ENCODE peak calls at places on chromosomes 4 and X, in seven cellular contexts. H is sigmoid colon, X is K562, L is H7, O is GM23338, Y is endothelial cell of umbilical vein, C is Peyer's patch. E is an unnamed sample. For H3K36me3, the result is how much of the 10 kb centered on the place peaks cover.

GRCh38 chr4:25457053-25457715 is 80.1 kb downstream of the ANAPC4 start:
- DNase-seq in X (no peak), O (no peak), H (no peak), C (no peak), Y (peak), L (no peak), E (no peak)

GRCh38 chrX:126141014-126141413 is 25.1 kb downstream of the DCAF12L2 start:
- DNase-seq in C (no peak), H (no peak), Y (no peak), O (peak), X (no peak), L (no peak), E (no peak)

GRCh38 chr4:184120549-184121127 is 97.0 kb downstream of the ENPP6 start:
- DNase-seq in X (no peak), Y (no peak), C (no peak), L (no peak), H (no peak), O (no peak), E (no peak)

GRCh38 chrX:112888916-112889315 is 48.3 kb upstream of the AMOT start:
- DNase-seq in L (no peak), Y (no peak), O (no peak), C (no peak), X (no peak), H (no peak), E (no peak)

GRCh38 chrX:20378291-20378920 is 111.7 kb upstream of the RPS6KA3 start:
- DNase-seq in Y (no peak), O (no peak), L (no peak), X (no peak), C (no peak), H (no peak), E (no peak)

GRCh38 chr4:10120943-10121567 is 4.5 kb upstream of the WDR1 start:
- DNase-seq in Y (no peak), C (no peak), L (no peak), O (no peak), X (no peak), H (no peak), E (no peak)

GRCh38 chrX:119266364-119266995 is 30.4 kb downstream of the PGRMC1 start:
- DNase-seq in X (peak), L (peak), C (no peak), H (no peak), O (peak), Y (peak), E (no peak)

GRCh38 chrX:129581904-129582303 is 41.8 kb downstream of the OCRL start:
- DNase-seq in H (no peak), Y (no peak), C (no peak), O (no peak), X (no peak), L (no peak), E (no peak)

GRCh38 chr4:152535236-152535902 is 523 bp downstream of the FBXW7 start:
- DNase-seq in O (peak), H (peak), C (peak), L (peak), X (peak), Y (no peak), E (peak)

GRCh38 chr4:26958925-26959653 is 98.4 kb downstream of the STIM2 start:
- DNase-seq in L (no peak), C (no peak), Y (no peak), H (no peak), X (no peak), O (peak), E (no peak)

GRCh38 chr4:13966241-13967195 is 339.0 kb upstream of the BOD1L1 start:
- DNase-seq in L (peak), O (peak), Y (peak), X (no peak), C (no peak), H (no peak), E (no peak)

GRCh38 chrX:39856472-39857121 is 241.2 kb downstream of the BCOR start:
- DNase-seq in O (no peak), X (no peak), C (no peak), L (no peak), Y (peak), H (no peak), E (peak)

GRCh38 chr4:3045500-3045850 is 28.9 kb downstream of the HTT-AS start:
- DNase-seq in L (no peak), O (no peak), C (peak), Y (no peak), H (peak), X (no peak), E (peak)

GRCh38 chr4:109434007-109434792 is 585 bp downstream of the SEC24B start:
- DNase-seq in O (peak), X (no peak), H (peak), C (peak), L (no peak), Y (peak), E (peak)

GRCh38 chrX:105821471-105822081 is 763 bp upstream of the NRK start:
- DNase-seq in O (peak), X (no peak), L (peak), Y (peak), C (no peak), H (peak), E (no peak)

GRCh38 chrX:18425199-18426003 is at the start of gene CDKL5:
- DNase-seq in X (peak), C (peak), L (peak), O (peak), Y (peak), H (peak), E (peak)

GRCh38 chr4:113325876-113326615 is 276.6 kb downstream of the ANK2 start:
- DNase-seq in L (no peak), X (no peak), Y (no peak), C (no peak), H (no peak), O (no peak), E (no peak)

GRCh38 chrX:20595928-20596550 is 329.3 kb upstream of the RPS6KA3 start:
- DNase-seq in L (peak), C (no peak), O (peak), H (no peak), X (no peak), Y (no peak), E (no peak)

GRCh38 chr4:56653461-56654237 is 27.4 kb downstream of the HOPX start:
- DNase-seq in X (no peak), O (peak), C (no peak), Y (peak), L (no peak), H (no peak), E (no peak)

DNA sequence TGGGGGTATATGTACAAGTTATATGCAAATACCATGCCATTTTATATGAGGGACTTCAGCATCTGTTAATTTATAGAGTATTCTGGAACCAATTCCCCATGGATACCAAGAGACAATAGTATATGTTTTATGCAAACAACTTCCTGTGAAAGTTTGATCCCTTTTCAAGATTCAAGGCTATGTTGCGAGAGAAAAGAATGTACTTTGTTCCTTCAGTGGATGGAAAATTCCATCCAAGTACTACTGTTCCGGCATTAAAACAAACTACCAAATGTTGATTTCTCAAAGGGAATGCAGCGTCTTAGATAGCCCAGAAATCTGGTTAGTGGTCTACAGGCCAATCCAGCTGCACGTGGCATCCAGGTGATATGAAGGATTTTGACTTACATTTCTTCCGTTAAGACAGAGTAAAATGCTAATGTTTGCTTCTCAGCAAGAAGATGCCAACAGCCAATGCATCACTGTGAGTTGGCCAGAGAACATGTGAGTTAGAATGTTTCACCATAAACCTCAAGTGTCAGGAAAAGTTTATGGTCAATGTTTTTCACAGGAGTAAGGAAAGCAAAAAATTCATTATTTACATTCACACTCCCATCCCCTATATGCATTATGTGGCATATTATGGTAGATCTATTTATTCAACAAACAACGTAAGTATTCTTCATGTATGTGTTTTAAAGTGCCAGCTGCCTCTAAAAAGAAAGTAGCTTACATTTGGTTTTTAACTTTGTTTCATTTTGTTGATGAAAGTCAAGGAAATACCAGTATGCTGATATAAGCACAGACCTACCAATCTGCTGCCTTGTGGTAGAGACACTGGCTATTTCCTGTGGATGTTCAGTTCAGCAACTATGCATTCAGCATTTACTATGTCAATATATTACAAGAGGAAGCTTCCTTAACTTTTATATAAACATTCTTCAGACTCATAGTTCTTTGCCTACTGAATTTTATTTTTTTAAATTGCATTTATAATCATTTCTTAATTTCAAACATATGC is 44.4 kb downstream of the METTL14 start:
- DNase-seq in C (no peak), H (no peak), L (no peak), X (no peak), O (no peak), Y (peak), E (no peak)
- H3K36me3 ChIP-seq in C (under half), H (under half), L (under half), X (under half), O (under half), Y (under half), E (half or more)

GRCh38 chr4:128868758-128869157 is 59.3 kb downstream of the JADE1 start:
- DNase-seq in O (no peak), H (no peak), X (no peak), L (no peak), Y (no peak), C (no peak), E (no peak)

GRCh38 chr4:128866281-128866680 is 56.8 kb downstream of the JADE1 start:
- DNase-seq in Y (no peak), H (no peak), O (no peak), X (no peak), L (no peak), C (no peak), E (no peak)

GRCh38 chr4:128863314-128864075 is 54.0 kb downstream of the JADE1 start:
- DNase-seq in Y (peak), C (peak), X (peak), H (peak), O (peak), L (peak), E (peak)

GRCh38 chr4:128865132-128865531 is 55.6 kb downstream of the JADE1 start:
- DNase-seq in Y (no peak), H (no peak), C (no peak), O (no peak), X (no peak), L (no peak), E (no peak)

DNA sequence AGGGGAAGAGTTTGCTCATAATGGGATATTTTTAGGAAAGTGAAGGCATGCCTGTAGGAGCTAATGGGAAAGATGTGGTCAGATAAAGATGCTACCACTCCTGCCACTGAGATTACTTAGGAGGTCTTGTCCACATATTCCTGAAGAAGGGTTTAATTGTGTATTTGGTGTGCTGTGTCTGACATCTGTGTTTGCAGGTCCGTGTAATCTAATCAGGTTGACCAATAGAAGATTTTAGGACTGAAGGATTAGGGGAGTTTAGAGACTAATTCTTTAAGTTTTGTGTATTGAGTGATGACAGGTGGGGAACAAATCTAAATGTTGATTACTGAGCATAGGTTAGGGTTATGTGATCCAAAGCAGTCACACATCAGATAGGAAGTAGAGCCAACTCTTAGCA is 57.2 kb downstream of the JADE1 start:
- DNase-seq in Y (no peak), X (no peak), H (no peak), O (no peak), C (no peak), L (no peak), E (no peak)
- H3K36me3 ChIP-seq in Y (under half), X (half or more), H (under half), O (half or more), C (under half), L (half or more), E (under half)

GRCh38 chr4:8225290-8225625 is 26.2 kb downstream of the SH3TC1 start:
- DNase-seq in C (no peak), O (no peak), X (no peak), H (no peak), Y (no peak), L (no peak), E (no peak)

GRCh38 chr4:8224596-8225289 is 25.7 kb downstream of the SH3TC1 start:
- DNase-seq in O (no peak), H (no peak), C (no peak), X (no peak), Y (no peak), L (no peak), E (no peak)

GRCh38 chr4:8227771-8228318 is 28.8 kb downstream of the SH3TC1 start:
- DNase-seq in O (no peak), X (no peak), H (no peak), Y (no peak), C (no peak), L (no peak), E (no peak)

GRCh38 chr4:8227201-8227770 is 28.2 kb downstream of the SH3TC1 start:
- DNase-seq in L (no peak), X (no peak), H (no peak), O (no peak), C (no peak), Y (no peak), E (no peak)

DNA sequence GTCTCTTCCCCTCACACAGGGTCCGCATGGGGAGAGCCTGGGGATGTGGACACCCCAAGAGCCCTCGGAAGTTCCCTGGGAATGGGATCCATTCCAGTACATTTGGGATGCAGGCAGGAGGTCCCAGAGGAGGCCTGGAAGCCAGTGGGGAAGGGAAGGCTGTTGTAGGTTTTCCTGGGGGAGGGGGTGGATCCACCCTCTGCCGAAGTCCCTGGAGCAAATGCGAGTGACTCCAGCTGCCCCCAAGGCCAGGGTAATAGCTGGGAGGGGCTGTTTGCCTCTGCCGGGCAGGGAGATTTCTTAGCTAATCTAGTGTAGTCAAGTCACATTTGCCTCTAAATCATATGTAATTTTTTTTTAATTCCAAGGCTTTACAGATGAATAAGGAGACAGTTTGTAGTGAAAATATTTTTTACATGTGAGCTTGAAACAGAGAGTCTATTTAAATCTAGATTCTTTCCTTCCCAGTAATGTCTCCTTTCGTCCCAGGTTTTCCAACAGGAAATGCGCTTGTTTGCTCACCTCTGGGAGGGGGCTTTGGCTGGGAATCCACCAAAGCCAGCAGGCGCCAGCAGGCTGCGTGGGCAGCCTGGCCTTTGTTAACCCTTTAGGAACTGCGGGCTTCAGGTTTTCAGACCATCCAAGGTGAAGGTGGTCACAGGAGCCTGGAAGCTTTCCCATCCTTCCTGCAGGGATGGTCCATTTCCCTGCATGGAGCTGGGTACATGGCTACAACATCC is 26.8 kb downstream of the SH3TC1 start:
- DNase-seq in O (peak), H (no peak), L (peak), C (no peak), Y (no peak), X (no peak), E (no peak)
- H3K36me3 ChIP-seq in O (under half), H (under half), L (under half), C (under half), Y (half or more), X (under half), E (under half)

GRCh38 chrX:47247206-47247998 is 14.6 kb downstream of the USP11 start:
- DNase-seq in O (no peak), X (no peak), C (no peak), H (peak), Y (no peak), L (peak), E (no peak)
- H3K36me3 ChIP-seq in O (under half), X (under half), C (under half), H (under half), Y (under half), L (under half), E (under half)

E was measured in right lobe of liver.